ENCODE peak calls at places on chromosomes 12 and 14, in eight cellular contexts. One of them, this sample, is unnamed.
A peak's percentile ranks its signal among the peaks of the same experiment; 100 is the strongest.

GRCh38 chr14:28375295-28375694 is 391.3 kb upstream of the FOXG1 start:
- DNase-seq in HEK293T: peak; percentile 16
- DNase-seq in stimulated activated CD8-positive, alpha-beta memory T cell treated with anti-CD3 and anti-CD28 coated beads, Interleukin-2, amount 100 ng/mL, for 1 hour: no peak
- DNase-seq in NCI-H1436 treated with DMSO at 0.1 percent for 48 hours: no peak
- DNase-seq in GM04503: no peak
- DNase-seq in IMR-90: no peak
- DNase-seq in T-cell: no peak
- DNase-seq in NCI-H2081: no peak
- DNase-seq in this sample: no peak

GRCh38 chr12:59389968-59390576 is 205.8 kb upstream of the SLC16A7 start:
- DNase-seq in HEK293T: no peak
- DNase-seq in stimulated activated CD8-positive, alpha-beta memory T cell treated with anti-CD3 and anti-CD28 coated beads, Interleukin-2, amount 100 ng/mL, for 1 hour: no peak
- DNase-seq in NCI-H1436 treated with DMSO at 0.1 percent for 48 hours: no peak
- DNase-seq in GM04503: no peak
- DNase-seq in IMR-90: no peak
- DNase-seq in T-cell: no peak
- DNase-seq in NCI-H2081: no peak
- DNase-seq in this sample: no peak

GRCh38 chr12:52246720-52247621 is 13.9 kb downstream of the KRT7 start:
- DNase-seq in HEK293T: no peak
- DNase-seq in stimulated activated CD8-positive, alpha-beta memory T cell treated with anti-CD3 and anti-CD28 coated beads, Interleukin-2, amount 100 ng/mL, for 1 hour: no peak
- DNase-seq in NCI-H1436 treated with DMSO at 0.1 percent for 48 hours: no peak
- DNase-seq in GM04503: no peak
- DNase-seq in IMR-90: no peak
- DNase-seq in T-cell: no peak
- DNase-seq in NCI-H2081: peak; percentile 69
- DNase-seq in this sample: no peak

GRCh38 chr14:36057452-36058142 is 118.9 kb downstream of the PTCSC3 start:
- DNase-seq in HEK293T: peak; percentile 17
- DNase-seq in stimulated activated CD8-positive, alpha-beta memory T cell treated with anti-CD3 and anti-CD28 coated beads, Interleukin-2, amount 100 ng/mL, for 1 hour: no peak
- DNase-seq in NCI-H1436 treated with DMSO at 0.1 percent for 48 hours: peak; percentile 16
- DNase-seq in GM04503: no peak
- DNase-seq in IMR-90: no peak
- DNase-seq in T-cell: no peak
- DNase-seq in NCI-H2081: peak; percentile 58
- DNase-seq in this sample: no peak

GRCh38 chr12:81949721-81950120 is 190.6 kb upstream of the PPFIA2 start:
- DNase-seq in HEK293T: no peak
- DNase-seq in stimulated activated CD8-positive, alpha-beta memory T cell treated with anti-CD3 and anti-CD28 coated beads, Interleukin-2, amount 100 ng/mL, for 1 hour: no peak
- DNase-seq in NCI-H1436 treated with DMSO at 0.1 percent for 48 hours: no peak
- DNase-seq in GM04503: no peak
- DNase-seq in IMR-90: no peak
- DNase-seq in T-cell: no peak
- DNase-seq in NCI-H2081: peak; percentile 45
- DNase-seq in this sample: no peak

GRCh38 chr12:124640096-124640495 is 72.7 kb upstream of the NCOR2 start:
- DNase-seq in HEK293T: no peak
- DNase-seq in stimulated activated CD8-positive, alpha-beta memory T cell treated with anti-CD3 and anti-CD28 coated beads, Interleukin-2, amount 100 ng/mL, for 1 hour: no peak
- DNase-seq in NCI-H1436 treated with DMSO at 0.1 percent for 48 hours: no peak
- DNase-seq in GM04503: no peak
- DNase-seq in IMR-90: peak; percentile 72
- DNase-seq in T-cell: no peak
- DNase-seq in NCI-H2081: no peak
- DNase-seq in this sample: peak; percentile 70

GRCh38 chr12:74120644-74121043 is 417.0 kb upstream of the ATXN7L3B start:
- DNase-seq in HEK293T: no peak
- DNase-seq in stimulated activated CD8-positive, alpha-beta memory T cell treated with anti-CD3 and anti-CD28 coated beads, Interleukin-2, amount 100 ng/mL, for 1 hour: no peak
- DNase-seq in NCI-H1436 treated with DMSO at 0.1 percent for 48 hours: no peak
- DNase-seq in GM04503: no peak
- DNase-seq in IMR-90: no peak
- DNase-seq in T-cell: no peak
- DNase-seq in NCI-H2081: no peak
- DNase-seq in this sample: no peak

GRCh38 chr12:11836282-11836963 is 186.9 kb downstream of the ETV6 start:
- DNase-seq in HEK293T: no peak
- DNase-seq in stimulated activated CD8-positive, alpha-beta memory T cell treated with anti-CD3 and anti-CD28 coated beads, Interleukin-2, amount 100 ng/mL, for 1 hour: no peak
- DNase-seq in NCI-H1436 treated with DMSO at 0.1 percent for 48 hours: no peak
- DNase-seq in GM04503: no peak
- DNase-seq in IMR-90: no peak
- DNase-seq in T-cell: no peak
- DNase-seq in NCI-H2081: no peak
- DNase-seq in this sample: no peak

GRCh38 chr12:53560912-53561589 is 53.8 kb upstream of the NPFF start:
- DNase-seq in HEK293T: no peak
- DNase-seq in stimulated activated CD8-positive, alpha-beta memory T cell treated with anti-CD3 and anti-CD28 coated beads, Interleukin-2, amount 100 ng/mL, for 1 hour: no peak
- DNase-seq in NCI-H1436 treated with DMSO at 0.1 percent for 48 hours: no peak
- DNase-seq in GM04503: no peak
- DNase-seq in IMR-90: no peak
- DNase-seq in T-cell: no peak
- DNase-seq in NCI-H2081: no peak
- DNase-seq in this sample: peak; percentile 10

GRCh38 chr12:51172515-51173431 is at the start of gene TFCP2:
- DNase-seq in HEK293T: peak; percentile 92
- DNase-seq in stimulated activated CD8-positive, alpha-beta memory T cell treated with anti-CD3 and anti-CD28 coated beads, Interleukin-2, amount 100 ng/mL, for 1 hour: peak; percentile 86
- DNase-seq in NCI-H1436 treated with DMSO at 0.1 percent for 48 hours: peak; percentile 82
- DNase-seq in GM04503: peak; percentile 87
- DNase-seq in IMR-90: peak; percentile 97
- DNase-seq in T-cell: peak; percentile 92
- DNase-seq in NCI-H2081: peak; percentile 96
- DNase-seq in this sample: peak; percentile 97